ENCODE peak calls at places on chromosomes 16 and 17, in seven cellular contexts. O, H, W, S, B, Z and E are unnamed samples.

GRCh38 chr16:85206472-85207356 is 94.4 kb upstream of the CIBAR2 start:
- DNase-seq in O (no peak), H (no peak), W (peak; percentile 23), S (peak; percentile 48), B (peak; percentile 38), Z (no peak), E (no peak)

GRCh38 chr16:89048087-89048729 is 45.4 kb upstream of the ACSF3 start:
- DNase-seq in O (no peak), H (no peak), W (no peak), S (no peak), B (no peak), Z (no peak), E (no peak)

GRCh38 chr17:57916925-57917858 is 38.0 kb downstream of the CUEDC1 start:
- DNase-seq in O (no peak), H (no peak), W (no peak), S (no peak), B (no peak), Z (peak; percentile 78), E (peak; percentile 33)

GRCh38 chr16:79437764-79438728 is 162.5 kb downstream of the MAF start:
- DNase-seq in O (no peak), H (no peak), W (no peak), S (no peak), B (no peak), Z (peak; percentile 75), E (no peak)

GRCh38 chr16:28863929-28864886 is 565 bp downstream of the SH2B1 start:
- DNase-seq in O (no peak), H (no peak), W (no peak), S (peak; percentile 55), B (no peak), Z (peak; percentile 56), E (peak; percentile 49)

GRCh38 chr16:64165368-64165767 is 956.5 kb downstream of the CDH11 start:
- DNase-seq in O (no peak), H (no peak), W (no peak), S (no peak), B (no peak), Z (no peak), E (no peak)

GRCh38 chr16:74700206-74701040 is at the start of gene MLKL:
- DNase-seq in O (no peak), H (no peak), W (peak; percentile 68), S (peak; percentile 26), B (peak; percentile 29), Z (peak; percentile 35), E (peak; percentile 36)

GRCh38 chr17:9259419-9259818 is 238.1 kb downstream of the NTN1 start:
- DNase-seq in O (no peak), H (no peak), W (no peak), S (no peak), B (no peak), Z (no peak), E (no peak)

GRCh38 chr16:64920211-64920610 is 201.7 kb downstream of the CDH11 start:
- DNase-seq in O (no peak), H (no peak), W (no peak), S (no peak), B (no peak), Z (no peak), E (no peak)

GRCh38 chr16:81838794-81839193 is 59.7 kb downstream of the PLCG2 start:
- DNase-seq in O (no peak), H (no peak), W (no peak), S (peak; percentile 9), B (no peak), Z (no peak), E (no peak)

GRCh38 chr17:61183793-61184192 is 215.8 kb upstream of the TBX2 start:
- DNase-seq in O (no peak), H (no peak), W (no peak), S (no peak), B (no peak), Z (no peak), E (no peak)

GRCh38 chr17:16301963-16302855 is 51.1 kb downstream of the CENPV start:
- DNase-seq in O (no peak), H (no peak), W (no peak), S (peak; percentile 60), B (no peak), Z (no peak), E (no peak)

GRCh38 chr17:41013606-41014005 is 4.7 kb upstream of the KRTAP3-1 start:
- DNase-seq in O (no peak), H (no peak), W (no peak), S (peak; percentile 56), B (no peak), Z (no peak), E (no peak)

DNA sequence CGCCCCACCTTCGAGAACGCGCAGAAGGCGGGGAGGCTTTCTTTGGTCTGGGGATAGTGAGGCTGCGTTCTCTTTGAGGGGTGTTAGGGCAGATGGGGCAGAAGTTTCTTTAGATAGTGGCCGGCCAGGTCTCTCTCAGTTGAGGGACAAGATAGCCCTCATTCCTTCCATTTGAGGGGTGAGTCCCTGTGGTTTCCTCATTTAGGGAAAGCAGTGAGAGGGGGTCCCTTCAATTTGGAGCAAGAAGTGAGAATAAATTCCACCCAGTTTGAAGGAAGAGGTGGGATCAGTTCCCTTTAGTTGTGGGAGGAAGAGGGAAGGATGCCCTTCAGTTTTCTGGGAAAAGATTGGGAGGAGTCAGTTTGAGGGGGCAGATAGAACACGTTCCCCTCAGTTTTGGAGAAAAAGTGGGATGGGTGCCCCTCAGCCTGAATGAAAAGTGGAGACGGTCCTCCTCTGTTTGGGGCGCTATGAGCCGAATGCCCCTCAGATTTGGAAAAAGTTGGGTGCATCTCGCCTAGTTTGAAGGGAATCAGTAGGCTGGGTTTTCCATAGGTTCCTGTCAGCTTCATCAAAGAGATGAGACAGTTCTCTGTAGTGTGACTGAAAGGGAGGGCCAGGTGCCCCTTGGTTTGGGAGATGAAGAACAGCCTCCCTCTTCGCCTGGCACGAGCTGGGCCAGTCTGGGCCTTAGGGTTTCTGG is 568 bp upstream of the FHOD1 start:
- DNase-seq in O (no peak), H (no peak), W (no peak), S (no peak), B (no peak), Z (no peak), E (no peak)
- TF ChIP-seq POLR2A in O (no peak), H (no peak), W (no peak), S (no peak), B (no peak), Z (no peak), E (peak; percentile 49)

GRCh38 chr17:76072149-76072858 is at the start of gene SRP68:
- DNase-seq in O (peak; percentile 97), H (peak; percentile 27), W (peak; percentile 91), S (peak; percentile 91), B (peak; percentile 95), Z (peak; percentile 90), E (peak; percentile 90)
- TF ChIP-seq POLR2A in O (peak; percentile 42), H (no peak), W (peak; percentile 59), S (peak; percentile 82), B (peak; percentile 80), Z (peak; percentile 65), E (peak; percentile 81)

GRCh38 chr17:8152112-8152775 is at the start of gene PER1:
- DNase-seq in O (peak; percentile 99), H (peak; percentile 68), W (peak; percentile 88), S (peak; percentile 93), B (peak; percentile 95), Z (peak; percentile 99), E (peak; percentile 93)
- TF ChIP-seq POLR2A in O (peak; percentile 97), H (peak; percentile 69), W (peak; percentile 96), S (peak; percentile 93), B (peak; percentile 96), Z (peak; percentile 99), E (peak; percentile 94)

DNA sequence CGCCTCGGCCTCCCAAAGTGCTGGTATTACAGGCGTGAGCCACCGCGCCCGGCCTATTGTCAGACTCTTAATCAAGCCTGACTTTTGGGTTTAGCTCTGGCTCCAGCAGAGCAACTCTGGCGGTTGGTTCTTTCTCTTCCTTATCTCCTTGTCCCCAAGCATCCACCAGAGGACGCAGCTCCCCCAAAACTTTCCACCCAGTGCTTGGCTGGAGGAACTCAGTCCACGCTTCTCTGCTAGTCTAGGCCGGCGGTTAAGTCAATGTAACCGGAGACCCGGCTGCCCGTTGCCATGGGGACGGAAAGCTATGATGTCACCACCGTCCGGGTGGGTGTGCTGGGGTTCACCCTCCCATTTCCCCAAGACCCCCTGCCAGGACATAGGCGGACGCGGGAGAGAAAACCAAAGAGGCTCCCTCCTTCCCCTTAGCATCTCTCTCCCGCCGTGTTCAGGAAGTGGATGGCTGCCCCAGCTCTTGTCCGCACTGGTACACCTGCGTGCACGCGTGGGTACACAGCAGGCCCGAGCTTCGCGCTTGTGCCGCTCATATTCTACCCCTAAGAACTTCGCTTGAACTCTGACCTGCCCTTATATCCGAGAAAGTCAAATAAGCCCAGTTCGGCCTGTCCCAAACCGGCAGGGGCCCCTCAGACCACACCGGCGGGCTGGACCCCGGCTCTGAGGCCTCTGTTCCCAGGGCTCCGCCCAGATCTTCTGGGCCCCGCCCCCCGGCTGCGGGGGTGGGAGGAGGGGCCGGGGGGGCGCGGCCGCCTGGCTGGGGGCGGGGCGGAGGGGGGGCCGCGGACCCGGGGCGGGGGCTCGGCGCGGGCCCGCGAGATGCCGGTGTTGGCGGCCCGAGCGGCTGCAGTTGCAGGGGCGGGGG is at the start of gene RND2:
- DNase-seq in O (peak; percentile 97), H (peak; percentile 44), W (peak; percentile 90), S (peak; percentile 96), B (peak; percentile 87), Z (peak; percentile 84), E (peak; percentile 86)
- TF ChIP-seq POLR2A in O (no peak), H (no peak), W (no peak), S (peak; percentile 40), B (peak; percentile 59), Z (peak; percentile 36), E (no peak)

DNA sequence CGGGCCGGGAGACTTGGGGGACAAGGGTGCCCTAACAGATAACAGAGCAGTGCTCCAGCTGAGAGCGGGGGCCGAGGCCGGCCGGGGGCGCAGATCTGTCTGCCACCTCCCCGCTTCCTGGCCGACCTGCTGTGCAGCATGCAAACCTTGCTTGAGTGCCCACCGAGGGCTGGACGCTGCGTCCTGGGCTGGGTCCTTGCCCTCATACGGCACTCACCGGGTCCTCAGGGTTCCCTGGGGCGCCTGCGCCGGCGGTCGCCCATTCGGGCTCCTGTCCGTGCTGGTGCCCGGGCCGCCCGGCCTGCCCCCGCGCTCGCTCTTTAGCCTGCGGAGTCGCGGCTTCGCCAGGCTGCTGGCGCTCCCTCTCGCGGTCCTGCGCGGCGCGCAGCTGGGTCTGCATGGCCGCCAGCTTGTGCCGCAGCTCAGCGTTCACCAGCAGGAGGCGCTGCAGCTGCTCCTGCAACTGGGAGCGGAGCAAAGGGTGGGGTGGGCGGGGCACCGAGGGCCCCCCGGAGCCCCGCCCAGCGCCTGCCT is 1.0 kb downstream of the RILP start:
- DNase-seq in O (peak; percentile 96), H (no peak), W (peak; percentile 95), S (peak; percentile 94), B (peak; percentile 93), Z (peak; percentile 94), E (peak; percentile 99)
- TF ChIP-seq POLR2A in O (peak; percentile 6), H (no peak), W (no peak), S (peak; percentile 11), B (no peak), Z (no peak), E (no peak)

GRCh38 chr16:67674851-67675578 is 8.4 kb downstream of the C16orf86 start:
- DNase-seq in O (no peak), H (no peak), W (no peak), S (no peak), B (no peak), Z (no peak), E (no peak)
- TF ChIP-seq POLR2A in O (no peak), H (no peak), W (no peak), S (no peak), B (no peak), Z (no peak), E (no peak)

DNA sequence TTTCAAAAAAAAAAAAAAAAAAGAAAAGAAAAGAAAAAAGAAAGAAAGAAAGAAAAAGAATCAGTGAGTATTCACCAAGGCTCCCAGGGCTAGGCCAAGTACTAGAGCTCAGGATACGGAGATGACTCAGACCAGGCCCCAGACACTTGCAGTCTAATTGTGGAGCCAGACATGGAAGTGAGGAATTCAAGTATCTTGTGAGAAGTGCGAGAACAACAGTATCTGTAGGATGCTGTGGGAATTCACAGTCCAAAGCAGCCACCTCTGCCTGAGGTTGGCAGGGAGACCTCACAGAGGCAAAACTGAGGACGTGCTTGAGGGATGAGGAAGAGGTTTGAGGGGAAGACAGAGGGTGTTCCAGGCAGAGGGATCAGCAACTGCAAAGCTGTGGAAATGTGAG is 14.0 kb upstream of the ALDOA start:
- DNase-seq in O (no peak), H (no peak), W (no peak), S (peak; percentile 70), B (no peak), Z (no peak), E (no peak)
- TF ChIP-seq POLR2A in O (no peak), H (no peak), W (no peak), S (no peak), B (no peak), Z (no peak), E (no peak)